ENCODE peak calls at places on chromosome 3, in eight cellular contexts. One of them, this sample, is unnamed.

GRCh38 chr3:46725663-46726314 is 8.1 kb upstream of the PRSS50 start:
- DNase-seq in HT-29: no peak
- DNase-seq in NCI-H446 treated with DMSO at 0.1 percent for 48 hours: no peak
- DNase-seq in activated naive CD8-positive, alpha-beta T cell treated with anti-CD3 and anti-CD28 coated beads for 36 hours: no peak
- DNase-seq in astrocyte: peak
- DNase-seq in amniotic epithelial cell: peak
- DNase-seq in fibroblast of gingiva: no peak
- DNase-seq in epithelial cell of prostate: no peak
- DNase-seq in this sample: no peak

GRCh38 chr3:179005706-179006105 is 65.9 kb downstream of the ZMAT3 start:
- DNase-seq in HT-29: no peak
- DNase-seq in epithelial cell of prostate: no peak
- DNase-seq in activated naive CD8-positive, alpha-beta T cell treated with anti-CD3 and anti-CD28 coated beads for 36 hours: no peak
- DNase-seq in astrocyte: no peak
- DNase-seq in fibroblast of gingiva: no peak
- DNase-seq in amniotic epithelial cell: no peak
- DNase-seq in NCI-H446 treated with DMSO at 0.1 percent for 48 hours: no peak
- DNase-seq in this sample: no peak

GRCh38 chr3:105195260-105195659 is 171.4 kb upstream of the ALCAM start:
- DNase-seq in NCI-H446 treated with DMSO at 0.1 percent for 48 hours: no peak
- DNase-seq in activated naive CD8-positive, alpha-beta T cell treated with anti-CD3 and anti-CD28 coated beads for 36 hours: no peak
- DNase-seq in HT-29: no peak
- DNase-seq in fibroblast of gingiva: peak
- DNase-seq in amniotic epithelial cell: peak
- DNase-seq in astrocyte: peak
- DNase-seq in epithelial cell of prostate: no peak
- DNase-seq in this sample: no peak

GRCh38 chr3:56720836-56721235 is 37.8 kb upstream of the TASOR start:
- DNase-seq in activated naive CD8-positive, alpha-beta T cell treated with anti-CD3 and anti-CD28 coated beads for 36 hours: no peak
- DNase-seq in epithelial cell of prostate: no peak
- DNase-seq in HT-29: no peak
- DNase-seq in astrocyte: no peak
- DNase-seq in NCI-H446 treated with DMSO at 0.1 percent for 48 hours: no peak
- DNase-seq in fibroblast of gingiva: no peak
- DNase-seq in amniotic epithelial cell: no peak
- DNase-seq in this sample: no peak

GRCh38 chr3:194787072-194787471 is 101.4 kb downstream of the FAM43A start:
- DNase-seq in astrocyte: no peak
- DNase-seq in amniotic epithelial cell: no peak
- DNase-seq in HT-29: no peak
- DNase-seq in activated naive CD8-positive, alpha-beta T cell treated with anti-CD3 and anti-CD28 coated beads for 36 hours: no peak
- DNase-seq in fibroblast of gingiva: no peak
- DNase-seq in epithelial cell of prostate: no peak
- DNase-seq in NCI-H446 treated with DMSO at 0.1 percent for 48 hours: no peak
- DNase-seq in this sample: no peak

GRCh38 chr3:102980379-102980726 is 545.5 kb downstream of the ZPLD1 start:
- DNase-seq in amniotic epithelial cell: no peak
- DNase-seq in astrocyte: no peak
- DNase-seq in epithelial cell of prostate: no peak
- DNase-seq in NCI-H446 treated with DMSO at 0.1 percent for 48 hours: no peak
- DNase-seq in fibroblast of gingiva: no peak
- DNase-seq in HT-29: no peak
- DNase-seq in activated naive CD8-positive, alpha-beta T cell treated with anti-CD3 and anti-CD28 coated beads for 36 hours: no peak
- DNase-seq in this sample: no peak

GRCh38 chr3:12954891-12955650 is 113.7 kb upstream of the RPL32 start:
- DNase-seq in epithelial cell of prostate: no peak
- DNase-seq in NCI-H446 treated with DMSO at 0.1 percent for 48 hours: peak
- DNase-seq in activated naive CD8-positive, alpha-beta T cell treated with anti-CD3 and anti-CD28 coated beads for 36 hours: peak
- DNase-seq in fibroblast of gingiva: peak
- DNase-seq in amniotic epithelial cell: no peak
- DNase-seq in astrocyte: no peak
- DNase-seq in HT-29: peak
- DNase-seq in this sample: peak

GRCh38 chr3:108221403-108221802 is 821 bp downstream of the IFT57 start:
- DNase-seq in epithelial cell of prostate: no peak
- DNase-seq in NCI-H446 treated with DMSO at 0.1 percent for 48 hours: no peak
- DNase-seq in fibroblast of gingiva: no peak
- DNase-seq in amniotic epithelial cell: no peak
- DNase-seq in HT-29: no peak
- DNase-seq in astrocyte: no peak
- DNase-seq in activated naive CD8-positive, alpha-beta T cell treated with anti-CD3 and anti-CD28 coated beads for 36 hours: no peak
- DNase-seq in this sample: no peak

GRCh38 chr3:123034120-123034519 is 6.6 kb upstream of the SEMA5B start:
- DNase-seq in astrocyte: no peak
- DNase-seq in amniotic epithelial cell: no peak
- DNase-seq in fibroblast of gingiva: no peak
- DNase-seq in activated naive CD8-positive, alpha-beta T cell treated with anti-CD3 and anti-CD28 coated beads for 36 hours: no peak
- DNase-seq in NCI-H446 treated with DMSO at 0.1 percent for 48 hours: no peak
- DNase-seq in HT-29: no peak
- DNase-seq in epithelial cell of prostate: no peak
- DNase-seq in this sample: no peak

GRCh38 chr3:194472290-194472920 is 14.4 kb downstream of the ATP13A3 start:
- DNase-seq in HT-29: peak
- DNase-seq in astrocyte: peak
- DNase-seq in NCI-H446 treated with DMSO at 0.1 percent for 48 hours: peak
- DNase-seq in amniotic epithelial cell: peak
- DNase-seq in fibroblast of gingiva: peak
- DNase-seq in activated naive CD8-positive, alpha-beta T cell treated with anti-CD3 and anti-CD28 coated beads for 36 hours: no peak
- DNase-seq in epithelial cell of prostate: no peak
- DNase-seq in this sample: no peak

GRCh38 chr3:81967362-81967761 is 205.9 kb upstream of the GBE1 start:
- DNase-seq in activated naive CD8-positive, alpha-beta T cell treated with anti-CD3 and anti-CD28 coated beads for 36 hours: no peak
- DNase-seq in NCI-H446 treated with DMSO at 0.1 percent for 48 hours: no peak
- DNase-seq in astrocyte: peak
- DNase-seq in HT-29: no peak
- DNase-seq in fibroblast of gingiva: no peak
- DNase-seq in epithelial cell of prostate: no peak
- DNase-seq in amniotic epithelial cell: no peak
- DNase-seq in this sample: no peak

GRCh38 chr3:192408007-192408655 is 319.2 kb downstream of the FGF12 start:
- DNase-seq in fibroblast of gingiva: no peak
- DNase-seq in epithelial cell of prostate: no peak
- DNase-seq in HT-29: no peak
- DNase-seq in astrocyte: peak
- DNase-seq in NCI-H446 treated with DMSO at 0.1 percent for 48 hours: no peak
- DNase-seq in amniotic epithelial cell: no peak
- DNase-seq in activated naive CD8-positive, alpha-beta T cell treated with anti-CD3 and anti-CD28 coated beads for 36 hours: no peak
- DNase-seq in this sample: no peak

GRCh38 chr3:95539950-95540483 is 1274.4 kb upstream of the EPHA6 start:
- DNase-seq in activated naive CD8-positive, alpha-beta T cell treated with anti-CD3 and anti-CD28 coated beads for 36 hours: no peak
- DNase-seq in astrocyte: no peak
- DNase-seq in amniotic epithelial cell: no peak
- DNase-seq in fibroblast of gingiva: no peak
- DNase-seq in HT-29: no peak
- DNase-seq in epithelial cell of prostate: no peak
- DNase-seq in NCI-H446 treated with DMSO at 0.1 percent for 48 hours: no peak
- DNase-seq in this sample: no peak

GRCh38 chr3:175356899-175357324 is 497.8 kb downstream of the NAALADL2 start:
- DNase-seq in NCI-H446 treated with DMSO at 0.1 percent for 48 hours: no peak
- DNase-seq in epithelial cell of prostate: no peak
- DNase-seq in activated naive CD8-positive, alpha-beta T cell treated with anti-CD3 and anti-CD28 coated beads for 36 hours: no peak
- DNase-seq in fibroblast of gingiva: peak
- DNase-seq in amniotic epithelial cell: peak
- DNase-seq in astrocyte: peak
- DNase-seq in HT-29: no peak
- DNase-seq in this sample: no peak

GRCh38 chr3:133593243-133593642 is 19.8 kb downstream of the CDV3 start:
- DNase-seq in activated naive CD8-positive, alpha-beta T cell treated with anti-CD3 and anti-CD28 coated beads for 36 hours: no peak
- DNase-seq in astrocyte: no peak
- DNase-seq in amniotic epithelial cell: no peak
- DNase-seq in fibroblast of gingiva: no peak
- DNase-seq in HT-29: no peak
- DNase-seq in NCI-H446 treated with DMSO at 0.1 percent for 48 hours: no peak
- DNase-seq in epithelial cell of prostate: no peak
- DNase-seq in this sample: no peak

GRCh38 chr3:197854596-197855343 is 63.7 kb downstream of the LRCH3 start:
- DNase-seq in activated naive CD8-positive, alpha-beta T cell treated with anti-CD3 and anti-CD28 coated beads for 36 hours: no peak
- DNase-seq in fibroblast of gingiva: peak
- DNase-seq in epithelial cell of prostate: peak
- DNase-seq in astrocyte: peak
- DNase-seq in HT-29: peak
- DNase-seq in NCI-H446 treated with DMSO at 0.1 percent for 48 hours: no peak
- DNase-seq in amniotic epithelial cell: peak
- DNase-seq in this sample: no peak

GRCh38 chr3:177201707-177202397 is 4.6 kb upstream of the TBL1XR1 start:
- DNase-seq in astrocyte: no peak
- DNase-seq in NCI-H446 treated with DMSO at 0.1 percent for 48 hours: no peak
- DNase-seq in fibroblast of gingiva: peak
- DNase-seq in HT-29: no peak
- DNase-seq in epithelial cell of prostate: peak
- DNase-seq in amniotic epithelial cell: peak
- DNase-seq in activated naive CD8-positive, alpha-beta T cell treated with anti-CD3 and anti-CD28 coated beads for 36 hours: peak
- DNase-seq in this sample: no peak

GRCh38 chr3:166304509-166305063 is 467.4 kb upstream of the BCHE start:
- DNase-seq in activated naive CD8-positive, alpha-beta T cell treated with anti-CD3 and anti-CD28 coated beads for 36 hours: no peak
- DNase-seq in epithelial cell of prostate: no peak
- DNase-seq in NCI-H446 treated with DMSO at 0.1 percent for 48 hours: peak
- DNase-seq in fibroblast of gingiva: no peak
- DNase-seq in HT-29: no peak
- DNase-seq in astrocyte: no peak
- DNase-seq in amniotic epithelial cell: peak
- DNase-seq in this sample: no peak

GRCh38 chr3:181326637-181327223 is 337.2 kb upstream of the DNAJC19 start:
- DNase-seq in HT-29: peak
- DNase-seq in activated naive CD8-positive, alpha-beta T cell treated with anti-CD3 and anti-CD28 coated beads for 36 hours: no peak
- DNase-seq in epithelial cell of prostate: no peak
- DNase-seq in NCI-H446 treated with DMSO at 0.1 percent for 48 hours: peak
- DNase-seq in astrocyte: peak
- DNase-seq in fibroblast of gingiva: no peak
- DNase-seq in amniotic epithelial cell: peak
- DNase-seq in this sample: no peak

GRCh38 chr3:23806322-23807160 is 786 bp downstream of the UBE2E1 start:
- DNase-seq in NCI-H446 treated with DMSO at 0.1 percent for 48 hours: no peak
- DNase-seq in activated naive CD8-positive, alpha-beta T cell treated with anti-CD3 and anti-CD28 coated beads for 36 hours: peak
- DNase-seq in epithelial cell of prostate: no peak
- DNase-seq in amniotic epithelial cell: peak
- DNase-seq in HT-29: no peak
- DNase-seq in fibroblast of gingiva: no peak
- DNase-seq in astrocyte: no peak
- DNase-seq in this sample: peak

GRCh38 chr3:180870008-180870733 is 42.3 kb upstream of the FXR1 start:
- DNase-seq in epithelial cell of prostate: no peak
- DNase-seq in astrocyte: no peak
- DNase-seq in NCI-H446 treated with DMSO at 0.1 percent for 48 hours: no peak
- DNase-seq in amniotic epithelial cell: no peak
- DNase-seq in activated naive CD8-positive, alpha-beta T cell treated with anti-CD3 and anti-CD28 coated beads for 36 hours: no peak
- DNase-seq in HT-29: no peak
- DNase-seq in fibroblast of gingiva: peak
- DNase-seq in this sample: no peak

GRCh38 chr3:187909871-187910270 is 164.6 kb upstream of the BCL6 start:
- DNase-seq in activated naive CD8-positive, alpha-beta T cell treated with anti-CD3 and anti-CD28 coated beads for 36 hours: no peak
- DNase-seq in HT-29: no peak
- DNase-seq in NCI-H446 treated with DMSO at 0.1 percent for 48 hours: no peak
- DNase-seq in fibroblast of gingiva: no peak
- DNase-seq in epithelial cell of prostate: no peak
- DNase-seq in astrocyte: peak
- DNase-seq in amniotic epithelial cell: peak
- DNase-seq in this sample: no peak

GRCh38 chr3:52356126-52356525 is 40.0 kb downstream of the DNAH1 start:
- DNase-seq in activated naive CD8-positive, alpha-beta T cell treated with anti-CD3 and anti-CD28 coated beads for 36 hours: no peak
- DNase-seq in NCI-H446 treated with DMSO at 0.1 percent for 48 hours: no peak
- DNase-seq in epithelial cell of prostate: no peak
- DNase-seq in fibroblast of gingiva: no peak
- DNase-seq in amniotic epithelial cell: no peak
- DNase-seq in astrocyte: no peak
- DNase-seq in HT-29: no peak
- DNase-seq in this sample: no peak

This sample was measured in activated CD8-positive, alpha-beta memory T cell treated with anti-CD3 and anti-CD28 coated beads, Interleukin-2, amount 50 U/mL, for 48 hours.